ENCODE peak calls at places on chromosomes 7 and 10, in four cellular contexts. D is GM12878, N is HepG2, F is K562. U is an unnamed sample.

GRCh38 chr7:108947521-108947920 is 377.8 kb downstream of the DNAJB9 start:
- DNase-seq in D (no peak), N (no peak), F (no peak), U (no peak)

GRCh38 chr7:30411173-30411572 is 67.4 kb downstream of the NOD1 start:
- DNase-seq in D (no peak), N (no peak), F (no peak), U (no peak)

GRCh38 chr10:93271347-93271746 is 197.7 kb downstream of the CYP26A1 start:
- DNase-seq in D (no peak), N (no peak), F (no peak), U (no peak)

GRCh38 chr10:122192142-122192541 is 79.0 kb upstream of the BTBD16 start:
- DNase-seq in D (no peak), N (no peak), F (no peak), U (no peak)

GRCh38 chr10:3111626-3112220 is 44.4 kb downstream of the PFKP start:
- DNase-seq in D (no peak), N (no peak), F (no peak), U (no peak)

GRCh38 chr7:18475488-18475887 is 20.1 kb upstream of the HDAC9 start:
- DNase-seq in D (no peak), N (no peak), F (no peak), U (no peak)

GRCh38 chr7:81234896-81235295 is 316.0 kb upstream of the SEMA3C start:
- DNase-seq in D (no peak), N (no peak), F (no peak), U (no peak)

GRCh38 chr7:149321978-149322541 is 60.1 kb downstream of the ZNF783 start:
- DNase-seq in D (no peak), N (no peak), F (no peak), U (no peak)

GRCh38 chr10:24722676-24723385 is 856 bp downstream of the ARHGAP21 start:
- DNase-seq in D (no peak), N (peak), F (peak), U (peak)

GRCh38 chr7:111730476-111731300 is 168.4 kb upstream of the IMMP2L start:
- DNase-seq in D (no peak), N (peak), F (peak), U (peak)

GRCh38 chr10:89391882-89392756 is at the start of gene IFIT1:
- DNase-seq in D (peak), N (peak), F (peak), U (peak)

GRCh38 chr10:113169853-113170455 is 219.9 kb downstream of the TCF7L2 start:
- DNase-seq in D (peak), N (no peak), F (no peak), U (no peak)

GRCh38 chr10:133523631-133524203 is 3.4 kb upstream of the CYP2E1 start:
- DNase-seq in D (no peak), N (no peak), F (no peak), U (no peak)

GRCh38 chr10:78843495-78843894 is 225.3 kb upstream of the ZMIZ1 start:
- DNase-seq in D (no peak), N (no peak), F (no peak), U (no peak)

GRCh38 chr10:96049340-96049739 is 6.0 kb downstream of the CCNJ start:
- DNase-seq in D (no peak), N (no peak), F (no peak), U (no peak)

GRCh38 chr7:142329062-142329788 is 71.4 kb upstream of the PRSS58 start:
- DNase-seq in D (no peak), N (no peak), F (no peak), U (no peak)

GRCh38 chr10:58715056-58715455 is 202.4 kb downstream of the BICC1 start:
- DNase-seq in D (no peak), N (no peak), F (no peak), U (no peak)
- TF ChIP-seq TARDBP in D (no peak), N (no peak), F (no peak), U (no peak)

GRCh38 chr10:6567203-6567703 is 12.8 kb downstream of the PRKCQ start:
- DNase-seq in D (no peak), N (no peak), F (no peak), U (no peak)
- TF ChIP-seq BHLHE40 in D (no peak), N (no peak), F (no peak), U (no peak)

GRCh38 chr10:119051775-119052174 is 22.3 kb downstream of the NANOS1 start:
- DNase-seq in D (no peak), N (no peak), F (no peak), U (no peak)

GRCh38 chr10:119049361-119049760 is 19.8 kb downstream of the NANOS1 start:
- DNase-seq in D (no peak), N (no peak), F (no peak), U (no peak)

GRCh38 chr10:119045561-119045960 is 16.0 kb downstream of the NANOS1 start:
- DNase-seq in D (no peak), N (no peak), F (no peak), U (no peak)

GRCh38 chr10:119055472-119055871 is 25.1 kb downstream of the EIF3A start:
- DNase-seq in D (no peak), N (no peak), F (no peak), U (no peak)

GRCh38 chr10:119049777-119050176 is 20.3 kb downstream of the NANOS1 start:
- DNase-seq in D (no peak), N (no peak), F (no peak), U (no peak)
- TF ChIP-seq TARDBP in D (no peak), N (no peak), F (no peak), U (no peak)

GRCh38 chr7:40654171-40654570 is 519.4 kb downstream of the SUGCT start:
- DNase-seq in D (no peak), N (no peak), F (no peak), U (no peak)
- TF ChIP-seq BHLHE40 in D (no peak), N (no peak), F (no peak), U (no peak)

GRCh38 chr7:110168010-110168409 is 922.9 kb upstream of the LRRN3 start:
- DNase-seq in D (no peak), N (no peak), F (no peak), U (no peak)

GRCh38 chr7:110170762-110171161 is 920.2 kb upstream of the LRRN3 start:
- DNase-seq in D (no peak), N (no peak), F (no peak), U (no peak)
- TF ChIP-seq TARDBP in D (no peak), N (no peak), F (no peak), U (no peak)

DNA sequence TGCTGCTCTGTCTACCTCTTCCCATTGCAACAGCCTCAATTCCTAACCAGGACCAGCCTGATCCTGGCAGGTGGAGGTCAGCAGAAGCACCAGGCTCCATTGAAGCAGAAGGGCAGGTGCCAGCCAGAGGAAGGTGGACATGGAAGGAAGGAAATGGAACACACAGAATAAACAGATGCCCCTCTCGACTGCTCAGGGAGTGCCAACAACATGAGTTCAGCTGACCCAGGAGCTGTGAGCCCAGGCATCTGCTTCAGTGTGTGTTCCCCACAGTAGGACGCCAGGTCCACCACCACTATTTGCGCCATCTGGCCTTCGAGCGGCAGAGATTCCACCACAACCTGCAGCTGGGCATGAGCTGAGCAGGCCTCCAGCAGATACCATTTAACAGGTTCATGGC is 56.7 kb downstream of the GPAM start:
- DNase-seq in D (no peak), N (no peak), F (no peak), U (no peak)
- TF ChIP-seq BHLHE40 in D (no peak), N (no peak), F (no peak), U (no peak)

DNA sequence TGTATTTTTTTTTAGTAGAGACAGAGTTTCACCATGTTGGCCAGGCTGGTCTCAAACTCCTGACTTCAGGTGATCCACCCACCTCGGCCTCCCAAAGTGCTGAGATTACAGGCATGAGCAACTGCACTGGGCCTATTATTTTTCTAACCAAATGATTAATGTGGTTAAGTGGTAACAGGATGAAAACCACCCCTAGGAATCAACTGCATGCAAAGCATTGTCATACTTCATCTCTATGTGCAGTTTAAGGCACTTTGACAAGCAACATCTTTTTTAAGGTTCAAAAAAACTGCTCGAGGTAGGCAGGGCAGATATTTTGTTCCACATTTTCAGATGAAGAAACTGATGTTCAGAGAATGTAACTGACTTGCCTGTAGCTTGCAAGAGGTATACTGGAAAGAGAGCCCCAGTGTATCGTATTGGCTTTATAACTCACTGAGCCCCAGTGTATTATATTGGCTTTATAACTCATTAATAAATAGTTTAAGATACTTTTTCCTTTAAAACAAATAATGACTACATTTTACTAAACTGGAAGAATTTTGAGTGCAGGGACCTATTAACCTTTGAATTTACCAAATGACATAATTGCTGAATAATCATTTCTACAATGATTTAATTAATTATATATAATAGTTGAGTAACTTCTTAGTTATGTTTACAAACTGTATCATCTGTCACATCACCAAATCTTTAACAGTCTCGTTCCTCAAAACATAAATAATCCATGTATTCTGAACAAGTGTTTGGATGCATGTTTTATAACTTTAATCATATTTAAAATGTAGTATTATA is 38.1 kb downstream of the RTKN2 start:
- DNase-seq in D (no peak), N (no peak), F (no peak), U (no peak)
- TF ChIP-seq TARDBP in D (no peak), N (no peak), F (no peak), U (no peak)

DNA sequence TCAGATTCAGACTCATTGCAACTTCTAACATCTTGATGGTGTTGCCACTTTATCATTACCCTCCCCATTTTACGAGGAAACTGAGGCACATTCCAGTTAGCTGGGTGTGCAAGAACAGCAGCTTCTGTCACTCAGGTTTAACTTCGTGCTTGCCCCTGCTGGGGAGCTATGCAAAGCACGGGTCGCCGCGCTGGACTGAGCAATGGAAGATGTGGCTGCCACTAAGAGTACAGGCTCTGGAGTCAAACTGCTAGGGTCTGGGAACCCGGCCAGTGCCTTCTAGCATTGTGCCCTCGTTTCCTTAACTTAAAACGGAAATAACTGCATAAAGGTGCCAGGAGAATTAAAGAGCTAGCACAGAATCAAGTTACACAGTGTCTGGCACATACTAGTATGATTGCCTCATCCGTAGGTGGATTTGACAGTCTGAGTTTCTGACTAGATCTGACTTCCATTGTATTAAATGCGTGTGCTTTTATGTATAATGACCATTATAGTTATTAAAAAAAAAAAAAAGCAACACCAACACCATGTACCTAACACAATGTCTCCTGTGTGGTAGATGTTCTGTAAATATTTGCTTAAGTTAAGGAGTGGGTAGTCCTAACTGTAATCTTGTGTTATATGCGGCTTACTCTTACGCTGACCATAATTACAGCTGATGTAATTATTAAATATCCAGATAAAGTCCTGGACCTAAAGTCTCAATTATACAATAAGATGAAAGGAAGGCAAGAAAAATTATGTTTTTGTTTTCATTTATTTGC is 842 bp downstream of the ZNF22 start:
- DNase-seq in D (peak), N (no peak), F (peak), U (peak)
- TF ChIP-seq BHLHE40 in D (no peak), N (no peak), F (peak), U (no peak)

DNA sequence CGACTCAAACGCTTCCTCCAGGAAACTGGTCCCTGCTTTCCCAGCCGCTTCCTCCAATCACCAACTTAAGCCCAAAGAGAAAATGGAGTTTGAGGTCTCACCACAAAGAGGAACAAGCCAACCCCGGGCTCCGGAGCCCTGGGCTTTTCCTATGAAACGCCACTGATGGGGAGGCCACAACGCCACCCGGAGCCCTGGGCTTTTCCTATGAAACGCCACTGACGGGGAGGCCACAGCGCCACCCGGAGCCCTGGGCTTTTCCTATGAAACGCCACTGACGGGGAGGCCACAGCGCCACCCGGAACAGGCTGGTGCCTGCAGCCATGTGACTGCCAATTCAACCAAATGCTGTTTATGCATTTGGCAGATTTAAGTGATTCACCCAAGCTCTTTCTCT is 45.8 kb downstream of the DPYSL4 start:
- DNase-seq in D (no peak), N (no peak), F (no peak), U (no peak)
- TF ChIP-seq TARDBP in D (no peak), N (no peak), F (no peak), U (no peak)

U was measured in HEK293T.